ENCODE peak calls at places on chromosomes 11 and 22, in five cellular contexts. E is ovary, V is body of pancreas, J is IMR-90, K is transverse colon. O is an unnamed sample.

GRCh38 chr11:125923012-125923579 is 18.8 kb downstream of the DDX25 start:
- DNase-seq in E (peak; percentile 82), K (peak; percentile 68), V (peak; percentile 69), J (peak; percentile 68), O (peak; percentile 75)

GRCh38 chr11:34183840-34184358 is 78.5 kb downstream of the NAT10 start:
- DNase-seq in V (no peak), J (no peak), E (no peak), K (no peak), O (no peak)

GRCh38 chr11:129376658-129377341 is 1.2 kb downstream of the BARX2 start:
- DNase-seq in J (no peak), V (no peak), K (no peak), E (no peak), O (no peak)

GRCh38 chr11:12863605-12864121 is 145.5 kb upstream of the RASSF10 start:
- DNase-seq in K (no peak), J (no peak), V (no peak), E (peak; percentile 38), O (no peak)

GRCh38 chr11:122192634-122193245 is 76.7 kb upstream of the BLID start:
- DNase-seq in E (no peak), J (peak; percentile 62), K (no peak), V (no peak), O (no peak)

GRCh38 chr11:102604875-102605274 is 20.3 kb downstream of the MMP20 start:
- DNase-seq in K (no peak), J (no peak), V (no peak), E (no peak), O (no peak)

GRCh38 chr11:128845334-128845780 is 21.7 kb downstream of the KCNJ1 start:
- DNase-seq in V (no peak), E (no peak), K (no peak), J (no peak), O (no peak)

GRCh38 chr11:47409440-47410403 is 1.3 kb downstream of the SLC39A13 start:
- DNase-seq in J (no peak), K (no peak), E (no peak), V (no peak), O (no peak)

GRCh38 chr22:35195821-35196220 is 61.5 kb upstream of the HMGXB4 start:
- DNase-seq in J (no peak), V (no peak), K (no peak), E (no peak), O (no peak)

GRCh38 chr22:25900880-25901279 is 158.9 kb downstream of the MYO18B start:
- DNase-seq in K (no peak), V (no peak), E (no peak), J (no peak), O (no peak)

GRCh38 chr11:33933607-33934006 is 41.7 kb upstream of the LMO2 start:
- DNase-seq in V (no peak), J (no peak), E (no peak), K (no peak), O (no peak)

GRCh38 chr11:64569300-64569970 is 21.6 kb upstream of the SLC22A12 start:
- DNase-seq in V (no peak), J (no peak), E (no peak), K (no peak), O (no peak)

GRCh38 chr22:27986937-27987336 is 67.9 kb upstream of the PITPNB start:
- DNase-seq in J (no peak), E (no peak), V (no peak), K (no peak), O (no peak)

GRCh38 chr22:37139762-37140161 is 10.0 kb downstream of the IL2RB start:
- DNase-seq in V (no peak), J (no peak), K (no peak), E (no peak), O (no peak)

GRCh38 chr11:12248330-12248729 is 129.0 kb upstream of the PARVA start:
- DNase-seq in J (peak; percentile 57), K (peak; percentile 92), E (peak; percentile 46), V (peak; percentile 97), O (peak; percentile 95)

GRCh38 chr11:8706673-8707432 is 24.3 kb downstream of the RPL27A start:
- DNase-seq in J (no peak), E (no peak), V (no peak), K (no peak), O (no peak)

GRCh38 chr11:8707541-8708270 is 25.1 kb downstream of the RPL27A start:
- DNase-seq in J (no peak), V (peak; percentile 90), K (peak; percentile 57), E (peak; percentile 68), O (peak; percentile 99)

GRCh38 chr11:8709777-8710176 is 27.2 kb downstream of the RPL27A start:
- DNase-seq in V (no peak), J (no peak), E (no peak), K (no peak), O (no peak)

GRCh38 chr11:8711895-8712442 is 29.4 kb downstream of the RPL27A start:
- DNase-seq in J (no peak), V (no peak), E (no peak), K (no peak), O (no peak)

DNA sequence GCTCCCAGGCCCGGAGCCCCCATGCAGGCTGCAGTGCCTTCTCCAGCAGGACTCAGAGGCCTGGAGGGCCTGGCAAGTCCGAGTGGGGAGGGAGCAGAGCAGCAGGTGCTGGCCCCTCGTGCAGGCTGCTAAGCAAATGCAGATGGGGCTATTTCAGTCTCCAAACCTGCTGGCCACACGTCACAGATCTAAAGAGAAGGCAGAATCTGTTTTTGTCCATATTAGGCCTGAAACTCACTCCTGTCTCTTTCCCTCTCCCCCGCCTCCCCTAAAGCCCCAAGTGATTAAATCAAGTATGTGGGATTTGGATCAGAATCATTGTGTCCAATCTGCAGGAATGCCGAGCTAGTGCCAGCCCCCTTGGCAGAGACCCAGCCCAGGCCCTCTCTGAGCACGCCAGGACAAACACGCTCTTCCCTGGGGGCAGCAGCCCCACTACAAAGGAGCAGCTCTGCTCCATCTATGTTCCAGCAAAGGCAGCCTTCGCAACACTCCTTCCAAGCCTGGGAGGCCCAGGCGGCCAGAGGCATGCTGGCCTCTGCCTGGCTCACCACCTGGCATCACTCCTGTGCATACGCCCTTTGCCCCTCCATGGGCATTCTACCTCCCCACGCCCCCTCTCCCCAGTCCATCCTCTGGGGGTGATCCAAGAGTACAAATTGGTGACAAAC is 26.5 kb downstream of the RPL27A start:
- DNase-seq in V (peak; percentile 54), E (peak; percentile 78), J (peak; percentile 95), K (peak; percentile 78), O (peak; percentile 76)
- TF ChIP-seq POLR2A in V (peak; percentile 8), E (no peak), J (no peak), K (no peak), O (no peak)

GRCh38 chr11:105106140-105106539 is 33.4 kb downstream of the CARD18 start:
- DNase-seq in E (no peak), V (no peak), J (no peak), K (no peak), O (no peak)

GRCh38 chr11:105109353-105109752 is 30.2 kb downstream of the CARD18 start:
- DNase-seq in K (no peak), E (no peak), V (no peak), J (no peak), O (no peak)

GRCh38 chr11:105108247-105108646 is 31.3 kb downstream of the CARD18 start:
- DNase-seq in V (no peak), E (no peak), K (no peak), J (no peak), O (no peak)

GRCh38 chr11:105111145-105111944 is 28.2 kb downstream of the CARD18 start:
- DNase-seq in J (no peak), V (no peak), E (no peak), K (no peak), O (no peak)

DNA sequence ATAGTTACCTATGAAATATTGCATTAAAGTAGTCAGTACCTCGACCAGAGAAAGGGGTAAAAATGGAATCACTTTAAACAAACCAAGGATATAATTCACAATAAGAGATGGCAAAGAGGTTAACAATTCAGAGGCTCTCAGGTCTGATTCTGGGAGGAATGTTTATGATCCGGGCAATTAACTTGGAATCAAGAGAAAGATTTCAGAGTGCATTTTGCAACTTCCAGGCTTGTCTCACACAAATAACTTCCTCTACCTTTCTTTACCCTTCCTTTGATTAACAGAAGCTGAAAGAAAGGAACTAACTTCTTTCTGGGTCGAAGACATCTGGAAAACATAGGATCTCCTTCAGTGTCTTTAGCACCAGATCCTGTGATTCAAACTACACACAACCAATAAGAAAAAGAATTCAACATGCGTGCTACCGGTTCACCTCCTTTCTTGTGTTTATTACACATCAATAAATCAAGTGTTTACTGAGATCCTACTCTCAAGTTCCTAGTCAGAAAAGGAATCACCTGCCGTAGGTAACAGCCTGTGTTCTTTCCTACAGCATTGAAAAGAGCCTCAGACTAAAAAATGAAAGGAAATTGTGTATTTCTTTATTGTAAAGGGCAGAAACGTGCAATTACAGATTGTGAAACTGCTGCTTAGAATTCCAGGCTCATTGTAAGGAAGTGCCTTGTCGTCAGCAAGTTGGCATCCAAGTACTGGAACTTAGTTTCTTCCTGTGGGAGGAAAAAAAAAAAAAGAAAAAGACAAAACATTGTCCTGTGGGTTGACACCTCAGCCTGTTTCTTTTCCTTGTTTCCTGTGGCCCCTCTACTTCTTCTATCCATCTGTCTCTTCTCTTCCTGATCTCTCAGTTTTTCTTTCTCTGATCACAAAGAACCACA is 29.5 kb downstream of the CARD18 start:
- DNase-seq in K (peak; percentile 12), E (no peak), J (peak; percentile 38), V (no peak), O (no peak)
- H3K4me3 ChIP-seq in K (no peak overlapping the region), E (no peak overlapping the region), J (peak overlapping the region; percentile 10), V (no peak overlapping the region), O (no peak overlapping the region)

GRCh38 chr22:44284711-44285110 is 28.0 kb downstream of the SHISAL1 start:
- DNase-seq in J (no peak), K (no peak), E (no peak), V (no peak), O (no peak)
- TF ChIP-seq POLR2A in J (no peak), K (no peak), E (no peak), V (no peak), O (no peak)

GRCh38 chr11:76153609-76153949 is 52.7 kb downstream of the WNT11 start:
- DNase-seq in E (no peak), J (peak; percentile 40), V (no peak), K (no peak), O (no peak)

GRCh38 chr11:76152086-76152658 is 54.1 kb downstream of the WNT11 start:
- DNase-seq in K (peak; percentile 89), V (peak; percentile 90), E (peak; percentile 87), J (peak; percentile 65), O (peak; percentile 82)

GRCh38 chr11:76151561-76152085 is 54.7 kb downstream of the WNT11 start:
- DNase-seq in J (no peak), K (peak; percentile 26), E (no peak), V (no peak), O (no peak)

GRCh38 chr11:76155455-76156232 is 50.7 kb downstream of the WNT11 start:
- DNase-seq in K (no peak), J (no peak), E (no peak), V (no peak), O (no peak)

DNA sequence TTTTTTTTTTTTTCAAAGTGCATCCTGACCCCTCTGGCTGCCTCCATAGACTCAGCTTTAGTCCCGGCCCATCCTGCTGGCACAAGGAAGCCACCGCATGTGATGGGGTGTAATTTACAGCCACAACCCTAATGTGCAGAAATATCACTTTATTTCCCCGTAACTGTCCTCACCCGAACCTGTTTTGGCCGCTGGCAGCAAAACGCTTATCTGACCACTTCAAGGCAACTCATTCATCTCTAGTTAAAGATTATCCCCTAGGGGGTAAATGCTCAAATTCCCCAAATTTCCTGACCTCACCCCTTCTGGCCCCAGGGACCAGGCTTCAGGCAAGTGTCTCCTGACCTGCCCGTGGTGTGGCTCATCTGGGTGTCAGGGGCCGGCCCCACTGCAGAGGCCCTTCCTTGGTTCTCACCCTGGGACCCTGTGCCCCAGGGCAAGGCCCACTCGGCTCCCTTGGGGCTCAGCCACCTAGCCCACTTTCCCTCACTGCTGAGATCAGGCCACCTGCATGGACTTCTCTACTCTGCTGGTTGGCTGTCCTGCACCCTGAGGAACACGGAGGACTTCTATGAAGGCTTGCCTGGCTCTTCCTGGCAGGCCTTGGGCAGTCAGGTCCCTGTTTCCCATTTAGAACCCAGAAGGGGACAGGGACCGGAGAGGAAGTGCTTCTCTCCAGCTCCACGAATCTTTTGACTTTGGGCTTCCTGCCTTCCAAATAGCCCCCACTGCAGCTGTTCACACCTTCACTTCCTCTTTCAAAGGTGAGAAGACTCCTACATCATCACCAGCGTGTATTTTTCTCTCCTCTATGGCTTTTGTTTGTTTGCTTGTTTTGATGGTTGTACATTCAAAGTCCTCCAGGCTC is 53.3 kb downstream of the WNT11 start:
- DNase-seq in V (no peak), K (peak; percentile 11), J (no peak), E (no peak), O (no peak)
- H3K4me3 ChIP-seq in V (no peak overlapping the region), K (no peak overlapping the region), J (no peak overlapping the region), E (peak overlapping the region; percentile 43), O (no peak overlapping the region)